ENCODE peak calls at places on chromosomes 3 and 15, in ten cellular contexts. S is GM12878, B is PC-3, F is upper lobe of left lung, A is stomach, X is H9, Y is NT2/D1, K is neuronal stem cell, I is sigmoid colon, N is HepG2. G is an unnamed sample.

GRCh38 chr3:67037615-67038014 is 39.5 kb downstream of the KBTBD8 start:
- DNase-seq in I (no peak), B (no peak), X (no peak), S (no peak), A (no peak), N (no peak), K (no peak), F (no peak), Y (no peak), G (no peak)

GRCh38 chr3:89740029-89740880 is 632.8 kb downstream of the EPHA3 start:
- DNase-seq in F (no peak), X (no peak), I (no peak), N (no peak), A (no peak), K (no peak), B (no peak), Y (no peak), S (no peak), G (no peak)

GRCh38 chr3:49172616-49173041 is 1.2 kb downstream of the KLHDC8B start:
- DNase-seq in X (no peak), F (no peak), I (no peak), A (no peak), Y (no peak), N (no peak), K (no peak), S (no peak), B (no peak), G (no peak)

GRCh38 chr3:104102386-104102785 is 1264.3 kb upstream of the ALCAM start:
- DNase-seq in S (peak; percentile 23), I (no peak), Y (peak; percentile 39), N (peak; percentile 29), B (peak; percentile 64), F (no peak), A (no peak), X (peak; percentile 64), K (peak; percentile 43), G (peak; percentile 39)

GRCh38 chr3:196666001-196666867 is 26.7 kb downstream of the NRROS start:
- DNase-seq in I (no peak), F (no peak), N (peak; percentile 91), S (no peak), K (peak; percentile 85), B (peak; percentile 40), A (no peak), Y (peak; percentile 83), X (peak; percentile 90), G (no peak)

GRCh38 chr3:159732172-159733111 is 256.2 kb upstream of the IL12A start:
- DNase-seq in N (no peak), Y (no peak), I (no peak), B (peak; percentile 80), F (peak; percentile 49), K (peak; percentile 24), S (no peak), X (peak; percentile 76), A (no peak), G (no peak)

GRCh38 chr3:195119461-195120198 is 151.3 kb downstream of the XXYLT1 start:
- DNase-seq in Y (peak; percentile 87), B (peak; percentile 63), S (no peak), A (no peak), F (no peak), X (peak; percentile 81), N (peak; percentile 74), I (no peak), K (peak; percentile 54), G (peak; percentile 39)

GRCh38 chr3:42497009-42497731 is 5.3 kb upstream of the VIPR1 start:
- DNase-seq in F (peak; percentile 45), S (no peak), X (peak; percentile 80), I (peak; percentile 24), A (peak; percentile 22), N (peak; percentile 40), Y (peak; percentile 94), K (peak; percentile 51), B (peak; percentile 44), G (peak; percentile 68)

GRCh38 chr3:37906734-37907282 is 45.1 kb downstream of the CTDSPL start:
- DNase-seq in B (no peak), X (no peak), Y (no peak), I (no peak), F (no peak), N (peak; percentile 84), K (no peak), S (peak; percentile 13), A (no peak), G (no peak)

GRCh38 chr3:136734382-136735070 is 17.7 kb downstream of the STAG1 start:
- DNase-seq in X (no peak), Y (no peak), F (no peak), N (peak; percentile 59), I (no peak), S (no peak), B (no peak), K (no peak), A (no peak), G (no peak)

GRCh38 chr3:182182531-182182968 is 470.8 kb downstream of the SOX2 start:
- DNase-seq in F (no peak), A (no peak), Y (no peak), X (no peak), I (no peak), N (peak; percentile 7), B (peak; percentile 71), K (no peak), S (peak; percentile 11), G (no peak)

GRCh38 chr3:60737633-60738399 is 513.4 kb downstream of the FHIT start:
- DNase-seq in A (no peak), Y (no peak), N (no peak), S (no peak), B (no peak), X (no peak), K (no peak), F (no peak), I (no peak), G (no peak)

GRCh38 chr15:49832421-49832980 is 211.7 kb downstream of the DTWD1 start:
- DNase-seq in X (peak; percentile 76), N (peak; percentile 31), I (no peak), A (no peak), Y (no peak), K (no peak), S (no peak), B (peak; percentile 52), F (no peak), G (peak; percentile 27)

GRCh38 chr15:57382969-57383368 is 6.7 kb downstream of the CGNL1 start:
- DNase-seq in A (no peak), S (no peak), K (no peak), Y (no peak), F (no peak), B (no peak), I (no peak), N (no peak), X (no peak), G (no peak)

GRCh38 chr15:57384024-57384423 is 7.7 kb downstream of the CGNL1 start:
- DNase-seq in N (no peak), F (no peak), I (peak; percentile 71), Y (no peak), A (no peak), S (no peak), K (no peak), X (no peak), B (no peak), G (no peak)

GRCh38 chr15:57380854-57381253 is 4.5 kb downstream of the CGNL1 start:
- DNase-seq in X (no peak), S (no peak), F (no peak), K (no peak), Y (no peak), I (no peak), B (no peak), A (no peak), N (no peak), G (no peak)

GRCh38 chr15:57384816-57385215 is 8.5 kb downstream of the CGNL1 start:
- DNase-seq in I (no peak), Y (no peak), X (no peak), F (no peak), A (no peak), N (peak; percentile 44), B (peak; percentile 35), K (no peak), S (no peak), G (no peak)

DNA sequence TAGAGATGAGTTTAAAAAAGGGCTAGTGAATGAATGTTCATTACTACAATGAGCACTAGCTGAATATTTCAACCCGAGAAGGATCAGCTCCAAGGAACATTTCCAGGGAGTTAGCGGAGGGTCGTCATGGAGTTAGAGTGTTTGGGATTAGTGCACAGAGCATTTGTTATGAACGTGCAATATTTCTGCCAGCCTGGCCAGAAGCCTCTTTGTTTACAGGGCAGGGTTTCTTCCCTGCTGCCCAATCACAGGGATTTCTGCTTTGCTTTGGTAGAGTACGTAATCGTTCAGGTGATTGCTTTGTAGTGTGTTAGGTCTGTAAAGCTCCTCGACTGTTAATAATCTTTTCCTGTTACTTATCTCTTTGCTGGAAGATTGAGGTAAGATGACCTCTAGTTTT is 5.9 kb downstream of the CGNL1 start:
- DNase-seq in I (no peak), A (peak; percentile 58), B (no peak), S (no peak), N (peak; percentile 29), F (peak; percentile 36), K (no peak), X (no peak), Y (no peak), G (no peak)
- H3K4me1 ChIP-seq in I (no peaks in the 10 kb centered on the region), A (peaks cover 34% of the 10 kb centered on the region), B (peaks cover 9% of the 10 kb centered on the region), S (no peaks in the 10 kb centered on the region), N (peaks cover 80% of the 10 kb centered on the region), F (peaks cover under 1% of the 10 kb centered on the region), K (peaks cover 15% of the 10 kb centered on the region), X (peaks cover 20% of the 10 kb centered on the region), Y (peaks cover 10% of the 10 kb centered on the region), G (peaks cover 9% of the 10 kb centered on the region)

DNA sequence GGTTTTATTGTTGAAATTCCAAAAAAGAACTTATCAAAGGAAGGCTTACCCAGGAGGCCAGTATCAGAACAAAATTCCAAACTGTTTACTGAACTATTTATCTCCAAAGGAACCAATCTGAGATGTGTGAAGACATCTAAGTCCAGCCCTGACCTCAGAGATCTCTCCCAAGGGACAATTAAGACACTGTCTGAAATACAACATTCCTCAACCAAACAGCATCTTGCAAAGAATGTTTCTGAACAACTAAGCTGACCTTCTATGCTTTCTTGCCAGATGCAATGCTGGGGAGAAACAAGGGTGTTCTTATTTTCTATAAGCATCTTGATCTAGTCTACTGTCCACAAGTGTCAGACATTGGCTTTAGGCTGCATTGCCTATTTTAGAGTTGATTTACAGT is 13.6 kb downstream of the PDZRN3 start:
- DNase-seq in X (no peak), I (no peak), N (no peak), K (no peak), F (no peak), S (no peak), B (no peak), Y (no peak), A (no peak), G (no peak)
- H3K4me1 ChIP-seq in X (peaks cover 4% of the 10 kb centered on the region), I (no peaks in the 10 kb centered on the region), N (peaks cover 9% of the 10 kb centered on the region), K (peaks cover 2% of the 10 kb centered on the region), F (no peaks in the 10 kb centered on the region), S (no peaks in the 10 kb centered on the region), B (no peaks in the 10 kb centered on the region), Y (no peaks in the 10 kb centered on the region), A (no peaks in the 10 kb centered on the region), G (no peaks in the 10 kb centered on the region)

DNA sequence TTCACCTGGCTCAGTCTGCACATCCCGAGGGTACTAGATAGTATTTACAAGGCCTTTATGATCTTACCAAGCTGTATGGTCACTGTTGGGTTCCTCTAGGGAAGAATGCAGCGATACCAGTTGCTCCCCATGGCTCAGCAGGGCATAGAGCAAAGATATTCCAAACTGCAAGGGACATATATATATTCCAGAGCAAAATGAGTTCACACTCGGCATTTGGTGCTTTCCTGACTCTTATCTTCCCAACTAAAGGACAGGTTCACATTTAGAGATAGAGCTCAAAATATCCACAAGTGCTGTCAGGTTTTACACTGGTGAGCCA is 3.5 kb upstream of the SPG11 start:
- DNase-seq in X (no peak), S (no peak), A (no peak), K (no peak), I (no peak), N (no peak), F (no peak), B (no peak), Y (no peak), G (no peak)
- H3K4me1 ChIP-seq in X (no peaks in the 10 kb centered on the region), S (peaks cover 52% of the 10 kb centered on the region), A (no peaks in the 10 kb centered on the region), K (peaks cover 1% of the 10 kb centered on the region), I (no peaks in the 10 kb centered on the region), N (peaks cover 31% of the 10 kb centered on the region), F (peaks cover 11% of the 10 kb centered on the region), B (peaks cover 11% of the 10 kb centered on the region), Y (no peaks in the 10 kb centered on the region), G (no peaks in the 10 kb centered on the region)

GRCh38 chr15:28991236-28992171 is 105.7 kb downstream of the APBA2 start:
- DNase-seq in Y (no peak), N (no peak), B (no peak), K (no peak), X (no peak), I (no peak), S (no peak), F (no peak), A (no peak), G (no peak)
- H3K4me1 ChIP-seq in Y (peaks cover 5% of the 10 kb centered on the region), N (no peaks in the 10 kb centered on the region), B (no peaks in the 10 kb centered on the region), K (peaks cover 28% of the 10 kb centered on the region), X (peaks cover 6% of the 10 kb centered on the region), I (no peaks in the 10 kb centered on the region), S (no peaks in the 10 kb centered on the region), F (no peaks in the 10 kb centered on the region), A (no peaks in the 10 kb centered on the region), G (peaks cover 6% of the 10 kb centered on the region)

G was measured in iPS DF 6.9.